ENCODE peak calls at places on chromosomes 12 and 14, in ten cellular contexts. A, M, S, Z, G, W, I, Q, E and J are unnamed samples.

GRCh38 chr12:31773867-31774266 is 45.0 kb upstream of the AMN1 start:
- DNase-seq in G (no peak), A (no peak), W (no peak), S (no peak), Z (no peak), M (no peak), I (peak), E (no peak), Q (no peak), J (no peak)

GRCh38 chr14:90388437-90388836 is 8.4 kb upstream of the CALM1 start:
- DNase-seq in M (peak), S (no peak), E (peak), Z (peak), W (no peak), I (no peak), A (no peak), G (no peak), Q (peak), J (peak)

GRCh38 chr12:69056743-69057515 is 124.0 kb upstream of the CPM start:
- DNase-seq in G (no peak), E (no peak), I (no peak), Z (no peak), S (no peak), W (no peak), M (peak), Q (no peak), A (no peak), J (no peak)

GRCh38 chr12:68932701-68933563 is at the start of gene CPM:
- DNase-seq in W (peak), I (peak), M (peak), Z (peak), Q (peak), E (peak), A (no peak), S (no peak), G (peak), J (peak)

GRCh38 chr14:70188608-70189540 is at the start of gene SLC8A3:
- DNase-seq in E (peak), A (no peak), I (no peak), W (no peak), Z (no peak), M (peak), S (no peak), Q (peak), G (no peak), J (peak)

GRCh38 chr12:5379737-5380496 is 52.0 kb upstream of the NTF3 start:
- DNase-seq in S (no peak), E (no peak), M (no peak), I (no peak), G (no peak), A (no peak), Z (no peak), Q (peak), W (no peak), J (no peak)

GRCh38 chr14:99238234-99238633 is 33.8 kb downstream of the BCL11B start:
- DNase-seq in W (no peak), M (no peak), Q (no peak), E (no peak), I (no peak), Z (no peak), G (no peak), S (no peak), A (no peak), J (no peak)

GRCh38 chr12:120115692-120116442 is 686 bp downstream of the RAB35 start:
- DNase-seq in S (no peak), Q (peak), M (peak), G (no peak), Z (no peak), A (no peak), E (no peak), I (peak), W (no peak), J (peak)

GRCh38 chr14:36524874-36525745 is 5.1 kb upstream of the NKX2-1 start:
- DNase-seq in E (no peak), I (no peak), Z (no peak), W (no peak), M (no peak), Q (no peak), S (no peak), A (no peak), G (no peak), J (peak)

GRCh38 chr12:19740472-19741131 is 301.3 kb downstream of the AEBP2 start:
- DNase-seq in W (no peak), Q (no peak), A (no peak), S (no peak), M (no peak), I (no peak), E (no peak), Z (no peak), G (no peak), J (no peak)

GRCh38 chr12:46101121-46101869 is 110.9 kb upstream of the SCAF11 start:
- DNase-seq in W (no peak), Q (no peak), S (no peak), E (no peak), G (no peak), A (no peak), I (no peak), M (no peak), Z (no peak), J (no peak)

GRCh38 chr12:5808956-5809355 is 136.1 kb downstream of the ANO2 start:
- DNase-seq in W (no peak), A (no peak), I (no peak), E (no peak), M (peak), G (no peak), Q (no peak), S (no peak), Z (no peak), J (no peak)

GRCh38 chr12:68793975-68794652 is 13.9 kb upstream of the MDM2 start:
- DNase-seq in M (no peak), Z (no peak), G (no peak), W (no peak), A (no peak), E (no peak), I (no peak), Q (no peak), S (no peak), J (no peak)

GRCh38 chr14:90828642-90829487 is 12.6 kb upstream of the TTC7B start:
- DNase-seq in W (no peak), A (no peak), Z (peak), E (peak), Q (no peak), M (no peak), I (no peak), G (no peak), S (no peak), J (peak)

GRCh38 chr12:124737040-124737419 is 126.6 kb downstream of the SCARB1 start:
- DNase-seq in M (peak), S (no peak), G (no peak), W (no peak), I (no peak), A (no peak), E (no peak), Z (no peak), Q (no peak), J (no peak)

GRCh38 chr12:76085159-76085868 is 829 bp upstream of the NAP1L1 start:
- DNase-seq in E (no peak), M (peak), Q (no peak), I (no peak), A (no peak), Z (no peak), W (no peak), G (no peak), S (no peak), J (peak)

GRCh38 chr12:108634225-108634795 is 616 bp upstream of the SELPLG start:
- DNase-seq in W (no peak), A (no peak), S (no peak), Q (peak), I (no peak), M (no peak), E (peak), G (peak), Z (peak), J (peak)

GRCh38 chr14:87492556-87492955 is 500.4 kb downstream of the GALC start:
- DNase-seq in G (no peak), Z (no peak), Q (no peak), M (no peak), A (no peak), S (no peak), I (no peak), E (no peak), W (no peak), J (no peak)

GRCh38 chr14:61889914-61890351 is 127.7 kb downstream of the SNAPC1 start:
- DNase-seq in S (no peak), G (no peak), W (no peak), Q (no peak), M (no peak), E (no peak), I (no peak), A (no peak), Z (no peak), J (no peak)

GRCh38 chr14:102994689-102995088 is 62.7 kb downstream of the CDC42BPB start:
- DNase-seq in G (no peak), M (no peak), Z (peak), I (no peak), E (no peak), A (no peak), W (no peak), S (no peak), Q (no peak), J (no peak)

DNA sequence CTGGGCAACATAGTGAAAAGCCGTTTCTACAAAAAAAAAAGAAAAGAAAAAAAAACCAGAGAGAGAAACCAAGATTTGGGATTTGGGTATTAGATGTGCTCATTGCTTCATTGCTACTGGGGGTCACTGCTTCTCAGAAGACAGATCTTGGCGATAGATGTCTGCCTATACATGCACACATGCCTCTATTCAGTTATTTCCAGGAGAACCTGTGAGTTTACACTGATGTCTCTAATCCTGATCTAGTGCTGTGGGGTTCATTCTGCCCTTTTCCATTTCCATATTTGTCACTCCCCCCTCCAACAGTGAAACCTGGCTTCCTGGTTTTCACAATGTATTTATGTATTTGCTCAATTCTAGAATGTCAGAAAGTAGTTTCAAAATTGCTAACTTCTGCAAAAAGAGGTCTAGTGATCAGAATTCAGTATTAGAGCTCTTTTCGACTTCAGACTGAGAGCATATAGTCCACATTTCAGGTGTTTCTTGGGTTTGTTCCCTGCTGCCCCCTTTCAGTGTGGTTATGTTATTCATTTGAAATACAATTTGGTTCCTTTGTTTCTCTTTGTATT is 111.0 kb downstream of the SLC25A47 start:
- DNase-seq in I (no peak), G (no peak), A (no peak), M (no peak), E (no peak), Z (no peak), Q (no peak), W (no peak), S (no peak), J (no peak)
- TF ChIP-seq POLR2A in I (no peak), G (no peak), A (no peak), M (no peak), E (no peak), Z (no peak), Q (no peak), W (no peak), S (no peak), J (no peak)

GRCh38 chr12:56520025-56520810 is 1.4 kb upstream of the RBMS2 start:
- DNase-seq in A (no peak), E (no peak), I (no peak), Q (no peak), Z (no peak), S (no peak), M (peak), G (peak), W (no peak), J (no peak)

GRCh38 chr12:56521209-56521589 is 421 bp upstream of the RBMS2 start:
- DNase-seq in W (no peak), E (no peak), S (no peak), I (no peak), Z (no peak), M (no peak), G (no peak), A (no peak), Q (no peak), J (no peak)

GRCh38 chr12:56518570-56518969 is 3.0 kb upstream of the RBMS2 start:
- DNase-seq in E (no peak), Z (no peak), M (peak), G (no peak), I (no peak), W (no peak), A (no peak), Q (no peak), S (no peak), J (no peak)

GRCh38 chr12:56522486-56523193 is 1.0 kb downstream of the RBMS2 start:
- DNase-seq in G (no peak), Z (no peak), M (peak), W (no peak), I (no peak), Q (no peak), A (no peak), S (no peak), E (no peak), J (peak)

DNA sequence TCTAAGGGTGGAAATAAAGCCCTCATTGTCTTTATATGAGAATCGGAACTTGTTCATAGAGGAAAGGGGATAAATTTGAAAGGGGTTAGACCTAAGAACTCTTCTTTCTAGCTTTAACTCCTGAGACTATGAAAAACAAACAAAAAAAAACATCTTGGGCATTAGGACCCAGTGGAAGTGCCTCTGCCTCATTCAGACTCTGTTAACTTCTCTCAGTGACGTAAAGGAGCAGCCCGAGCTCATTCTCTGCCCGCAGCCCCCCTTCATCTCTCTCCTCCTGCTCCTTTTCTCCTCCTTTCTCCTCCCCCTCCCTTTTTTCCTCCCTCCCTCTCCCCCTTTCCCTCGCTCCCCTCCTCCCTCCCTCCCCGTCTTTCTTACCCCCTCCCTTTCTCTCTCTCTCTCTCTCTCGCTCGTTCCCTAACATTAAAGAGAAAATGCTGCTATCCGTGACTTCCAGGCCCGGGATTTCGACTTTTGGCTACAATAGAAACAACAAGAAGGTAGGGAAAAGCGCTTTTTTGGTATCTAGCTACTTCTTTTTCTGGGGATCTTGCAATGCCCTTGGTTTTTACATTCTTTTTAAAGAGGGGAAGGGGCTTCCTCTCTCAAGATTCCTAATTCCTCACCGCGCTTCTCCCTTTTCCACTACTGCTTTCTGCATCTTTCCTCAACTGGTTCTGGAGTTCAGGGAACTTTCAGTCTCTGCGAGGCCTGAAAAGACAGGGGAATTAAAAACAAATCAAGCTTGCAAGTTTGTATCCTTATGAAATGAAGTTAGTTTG is at the start of gene RBMS2:
- DNase-seq in M (peak), Q (peak), E (peak), S (no peak), A (peak), W (peak), G (peak), I (peak), Z (peak), J (peak)
- TF ChIP-seq POLR2A in M (no peak), Q (peak), E (no peak), S (no peak), A (no peak), W (no peak), G (no peak), I (peak), Z (no peak), J (no peak)

GRCh38 chr12:52050116-52050770 is 999 bp upstream of the NR4A1 start:
- DNase-seq in A (no peak), I (peak), Z (no peak), S (no peak), M (peak), W (no peak), G (no peak), E (peak), Q (no peak), J (no peak)

GRCh38 chr12:52049286-52049685 is 2.0 kb upstream of the NR4A1 start:
- DNase-seq in E (no peak), Z (no peak), A (no peak), M (no peak), W (no peak), G (no peak), Q (no peak), S (no peak), I (no peak), J (no peak)

GRCh38 chr12:52049688-52050087 is 1.6 kb upstream of the NR4A1 start:
- DNase-seq in Z (no peak), A (no peak), E (no peak), G (no peak), I (no peak), S (no peak), M (no peak), W (no peak), Q (no peak), J (no peak)

GRCh38 chr12:52052471-52053186 is 1.4 kb downstream of the NR4A1 start:
- DNase-seq in M (peak), E (peak), A (no peak), S (no peak), Z (peak), W (peak), G (peak), I (peak), Q (no peak), J (no peak)

DNA sequence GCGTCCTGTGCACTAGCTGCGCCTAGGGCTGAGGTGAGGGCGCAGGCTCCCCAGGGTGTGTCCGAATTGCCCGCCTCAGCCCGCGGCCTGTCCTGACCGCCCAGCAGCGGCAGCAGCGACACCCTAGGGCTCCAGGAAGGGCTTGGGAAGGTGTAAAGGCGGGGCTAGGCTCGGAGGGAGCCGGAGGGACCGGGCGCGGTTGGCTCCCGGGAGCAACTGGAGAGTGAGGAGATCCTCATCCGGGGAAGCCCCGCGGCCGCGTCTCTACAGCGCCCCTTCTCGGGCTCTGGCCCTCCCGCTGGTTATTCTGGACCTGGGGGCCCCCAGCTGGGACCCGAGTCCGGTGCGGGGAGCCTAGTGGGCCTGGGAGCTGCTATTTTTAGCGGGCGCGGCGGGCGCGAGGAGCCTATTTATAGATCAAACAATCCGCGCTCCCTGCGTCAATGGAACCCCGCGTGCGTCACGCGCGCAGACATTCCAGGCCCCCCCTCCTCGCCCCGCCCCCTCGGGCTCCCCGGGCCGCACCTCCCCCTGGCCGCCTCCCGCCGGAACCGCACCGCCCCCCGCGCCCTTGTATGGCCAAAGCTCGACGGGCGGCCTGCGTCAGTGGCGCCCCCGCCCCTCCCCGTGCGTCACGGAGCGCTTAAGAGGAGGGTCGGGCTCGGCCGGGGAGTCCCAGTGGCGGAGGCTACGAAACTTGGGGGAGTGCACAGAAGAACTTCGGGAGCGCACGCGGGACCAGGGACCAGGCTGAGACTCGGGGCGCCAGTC is at the start of gene NR4A1:
- DNase-seq in Q (peak), I (peak), E (peak), S (peak), G (peak), M (peak), A (peak), W (peak), Z (peak), J (peak)
- TF ChIP-seq POLR2A in Q (peak), I (peak), E (peak), S (no peak), G (peak), M (peak), A (peak), W (peak), Z (peak), J (no peak)

GRCh38 chr12:96240656-96241055 is 46.5 kb downstream of the ELK3 start:
- DNase-seq in Q (no peak), Z (no peak), M (no peak), G (no peak), I (no peak), W (no peak), E (no peak), A (no peak), S (no peak), J (no peak)
- TF ChIP-seq POLR2A in Q (no peak), Z (no peak), M (no peak), G (no peak), I (no peak), W (no peak), E (no peak), A (no peak), S (no peak), J (no peak)

DNA sequence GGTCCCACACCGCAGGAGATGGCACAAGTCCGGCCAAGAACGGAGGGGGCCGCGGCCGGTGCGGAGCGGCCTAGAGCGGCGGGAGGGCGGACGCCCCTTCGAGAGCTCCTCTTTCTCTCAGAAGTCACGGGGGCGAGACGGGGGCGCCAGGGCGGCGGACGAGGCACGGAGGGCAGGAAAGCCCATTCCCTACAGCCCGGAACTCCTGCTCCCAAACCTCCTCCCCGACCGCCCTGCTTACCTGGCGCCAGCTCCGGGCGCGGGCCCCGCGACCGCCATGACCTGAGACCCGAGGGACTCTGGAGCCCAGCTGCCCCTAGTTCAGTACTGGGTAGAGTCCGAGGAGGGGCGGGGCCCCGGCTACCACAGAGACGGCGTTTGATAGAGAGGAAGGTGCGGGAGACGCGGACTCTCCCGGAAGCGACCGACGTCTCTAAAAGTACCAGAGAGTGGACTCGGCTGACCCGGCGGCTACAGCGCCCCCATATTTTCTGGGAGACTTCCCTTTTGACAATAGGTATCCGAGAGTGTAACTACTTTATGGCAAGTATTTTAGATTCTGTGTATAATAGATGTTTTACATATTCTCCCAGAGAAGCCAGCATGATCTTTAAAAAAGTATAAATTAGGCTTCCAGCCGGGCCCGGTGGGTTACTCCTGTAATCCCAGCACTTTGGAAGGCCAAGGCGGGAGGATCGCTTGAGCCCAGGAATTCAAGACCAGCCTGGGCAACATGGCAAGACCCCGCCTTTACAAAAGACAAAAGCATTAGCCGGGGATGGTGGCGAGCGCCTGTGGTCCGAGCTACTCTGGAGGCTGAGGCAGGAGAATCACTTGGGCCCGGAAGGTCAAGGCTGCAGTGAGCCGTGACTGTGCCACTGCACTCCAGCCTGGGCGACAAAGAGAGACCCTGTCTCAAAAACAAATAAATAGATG is at the start of gene ABCD4:
- DNase-seq in A (peak), Q (peak), W (peak), S (peak), M (peak), Z (peak), E (peak), G (peak), I (peak), J (peak)
- TF ChIP-seq POLR2A in A (no peak), Q (peak), W (no peak), S (no peak), M (peak), Z (peak), E (no peak), G (no peak), I (peak), J (peak)

GRCh38 chr14:105069887-105070759 is 4.9 kb upstream of the GPR132 start:
- DNase-seq in Q (no peak), S (no peak), Z (peak), W (no peak), M (peak), I (no peak), G (peak), A (peak), E (no peak), J (no peak)
- TF ChIP-seq POLR2A in Q (no peak), S (no peak), Z (no peak), W (no peak), M (no peak), I (no peak), G (no peak), A (no peak), E (no peak), J (no peak)

GRCh38 chr12:38279756-38280155 is 36.8 kb upstream of the ALG10B start:
- DNase-seq in E (no peak), A (no peak), W (no peak), Q (no peak), G (no peak), M (no peak), I (no peak), S (no peak), Z (no peak), J (no peak)
- TF ChIP-seq POLR2A in E (no peak), A (no peak), W (no peak), Q (no peak), G (no peak), M (no peak), I (no peak), S (no peak), Z (no peak), J (no peak)